ENCODE peak calls at places on chromosomes 7 and 10, in seven cellular contexts. One of them, this sample, is unnamed.

GRCh38 chr7:98110249-98111022 is 3.8 kb downstream of the LMTK2 start:
- DNase-seq in activated CD4-positive, alpha-beta T cell treated with anti-CD3 and anti-CD28 coated beads for 1 hour: no peak
- DNase-seq in CD4-positive, alpha-beta T cell: no peak
- DNase-seq in NCI-H446 treated with DMSO at 0.1 percent for 48 hours: no peak
- DNase-seq in kidney: no peak
- DNase-seq in activated naive CD4-positive, alpha-beta T cell treated with anti-CD3 and anti-CD28 coated beads for 36 hours: no peak
- DNase-seq in left colon: peak
- DNase-seq in this sample: peak

GRCh38 chr7:45978731-45979211 is 57.7 kb upstream of the IGFBP3 start:
- DNase-seq in activated CD4-positive, alpha-beta T cell treated with anti-CD3 and anti-CD28 coated beads for 1 hour: no peak
- DNase-seq in CD4-positive, alpha-beta T cell: no peak
- DNase-seq in NCI-H446 treated with DMSO at 0.1 percent for 48 hours: no peak
- DNase-seq in kidney: no peak
- DNase-seq in activated naive CD4-positive, alpha-beta T cell treated with anti-CD3 and anti-CD28 coated beads for 36 hours: no peak
- DNase-seq in left colon: no peak
- DNase-seq in this sample: no peak

GRCh38 chr10:6382081-6382480 is 179.3 kb downstream of the PFKFB3 start:
- DNase-seq in activated CD4-positive, alpha-beta T cell treated with anti-CD3 and anti-CD28 coated beads for 1 hour: peak
- DNase-seq in CD4-positive, alpha-beta T cell: peak
- DNase-seq in NCI-H446 treated with DMSO at 0.1 percent for 48 hours: no peak
- DNase-seq in kidney: no peak
- DNase-seq in activated naive CD4-positive, alpha-beta T cell treated with anti-CD3 and anti-CD28 coated beads for 36 hours: peak
- DNase-seq in left colon: no peak
- DNase-seq in this sample: peak

GRCh38 chr7:55075464-55075971 is 56.7 kb downstream of the EGFR start:
- DNase-seq in activated CD4-positive, alpha-beta T cell treated with anti-CD3 and anti-CD28 coated beads for 1 hour: no peak
- DNase-seq in CD4-positive, alpha-beta T cell: no peak
- DNase-seq in NCI-H446 treated with DMSO at 0.1 percent for 48 hours: no peak
- DNase-seq in kidney: peak
- DNase-seq in activated naive CD4-positive, alpha-beta T cell treated with anti-CD3 and anti-CD28 coated beads for 36 hours: no peak
- DNase-seq in left colon: no peak
- DNase-seq in this sample: no peak

GRCh38 chr10:46548781-46549090 is 7.7 kb downstream of the GPRIN2 start:
- DNase-seq in activated CD4-positive, alpha-beta T cell treated with anti-CD3 and anti-CD28 coated beads for 1 hour: no peak
- DNase-seq in CD4-positive, alpha-beta T cell: no peak
- DNase-seq in NCI-H446 treated with DMSO at 0.1 percent for 48 hours: no peak
- DNase-seq in kidney: no peak
- DNase-seq in activated naive CD4-positive, alpha-beta T cell treated with anti-CD3 and anti-CD28 coated beads for 36 hours: no peak
- DNase-seq in left colon: peak
- DNase-seq in this sample: no peak

GRCh38 chr10:66162560-66163143 is 763.2 kb upstream of the LRRTM3 start:
- DNase-seq in activated CD4-positive, alpha-beta T cell treated with anti-CD3 and anti-CD28 coated beads for 1 hour: no peak
- DNase-seq in CD4-positive, alpha-beta T cell: no peak
- DNase-seq in NCI-H446 treated with DMSO at 0.1 percent for 48 hours: no peak
- DNase-seq in kidney: peak
- DNase-seq in activated naive CD4-positive, alpha-beta T cell treated with anti-CD3 and anti-CD28 coated beads for 36 hours: no peak
- DNase-seq in left colon: no peak
- DNase-seq in this sample: no peak

GRCh38 chr7:31603076-31603475 is 83.9 kb upstream of the PPP1R17 start:
- DNase-seq in activated CD4-positive, alpha-beta T cell treated with anti-CD3 and anti-CD28 coated beads for 1 hour: no peak
- DNase-seq in CD4-positive, alpha-beta T cell: no peak
- DNase-seq in NCI-H446 treated with DMSO at 0.1 percent for 48 hours: peak
- DNase-seq in kidney: no peak
- DNase-seq in activated naive CD4-positive, alpha-beta T cell treated with anti-CD3 and anti-CD28 coated beads for 36 hours: no peak
- DNase-seq in left colon: no peak
- DNase-seq in this sample: no peak

GRCh38 chr10:46098379-46098778 is 52.3 kb upstream of the MSMB start:
- DNase-seq in activated CD4-positive, alpha-beta T cell treated with anti-CD3 and anti-CD28 coated beads for 1 hour: no peak
- DNase-seq in CD4-positive, alpha-beta T cell: no peak
- DNase-seq in NCI-H446 treated with DMSO at 0.1 percent for 48 hours: no peak
- DNase-seq in kidney: no peak
- DNase-seq in activated naive CD4-positive, alpha-beta T cell treated with anti-CD3 and anti-CD28 coated beads for 36 hours: no peak
- DNase-seq in left colon: no peak
- DNase-seq in this sample: no peak

GRCh38 chr7:50674299-50674698 is 108.4 kb downstream of the GRB10 start:
- DNase-seq in activated CD4-positive, alpha-beta T cell treated with anti-CD3 and anti-CD28 coated beads for 1 hour: no peak
- DNase-seq in CD4-positive, alpha-beta T cell: no peak
- DNase-seq in NCI-H446 treated with DMSO at 0.1 percent for 48 hours: no peak
- DNase-seq in kidney: no peak
- DNase-seq in activated naive CD4-positive, alpha-beta T cell treated with anti-CD3 and anti-CD28 coated beads for 36 hours: no peak
- DNase-seq in left colon: no peak
- DNase-seq in this sample: no peak

GRCh38 chr10:46553238-46554049 is 3.0 kb downstream of the GPRIN2 start:
- DNase-seq in activated CD4-positive, alpha-beta T cell treated with anti-CD3 and anti-CD28 coated beads for 1 hour: no peak
- DNase-seq in CD4-positive, alpha-beta T cell: no peak
- DNase-seq in NCI-H446 treated with DMSO at 0.1 percent for 48 hours: no peak
- DNase-seq in kidney: peak
- DNase-seq in activated naive CD4-positive, alpha-beta T cell treated with anti-CD3 and anti-CD28 coated beads for 36 hours: no peak
- DNase-seq in left colon: no peak
- DNase-seq in this sample: peak

GRCh38 chr7:2441430-2442058 is 34.7 kb downstream of the GRIFIN start:
- DNase-seq in activated CD4-positive, alpha-beta T cell treated with anti-CD3 and anti-CD28 coated beads for 1 hour: no peak
- DNase-seq in CD4-positive, alpha-beta T cell: no peak
- DNase-seq in NCI-H446 treated with DMSO at 0.1 percent for 48 hours: no peak
- DNase-seq in kidney: no peak
- DNase-seq in activated naive CD4-positive, alpha-beta T cell treated with anti-CD3 and anti-CD28 coated beads for 36 hours: no peak
- DNase-seq in left colon: no peak
- DNase-seq in this sample: no peak

GRCh38 chr10:71783917-71784678 is 10.8 kb upstream of the VSIR start:
- DNase-seq in activated CD4-positive, alpha-beta T cell treated with anti-CD3 and anti-CD28 coated beads for 1 hour: no peak
- DNase-seq in CD4-positive, alpha-beta T cell: no peak
- DNase-seq in NCI-H446 treated with DMSO at 0.1 percent for 48 hours: no peak
- DNase-seq in kidney: peak
- DNase-seq in activated naive CD4-positive, alpha-beta T cell treated with anti-CD3 and anti-CD28 coated beads for 36 hours: no peak
- DNase-seq in left colon: no peak
- DNase-seq in this sample: no peak

GRCh38 chr7:152931583-152931982 is 172.0 kb downstream of the ACTR3B start:
- DNase-seq in activated CD4-positive, alpha-beta T cell treated with anti-CD3 and anti-CD28 coated beads for 1 hour: no peak
- DNase-seq in CD4-positive, alpha-beta T cell: no peak
- DNase-seq in NCI-H446 treated with DMSO at 0.1 percent for 48 hours: no peak
- DNase-seq in kidney: no peak
- DNase-seq in activated naive CD4-positive, alpha-beta T cell treated with anti-CD3 and anti-CD28 coated beads for 36 hours: no peak
- DNase-seq in left colon: no peak
- DNase-seq in this sample: no peak

GRCh38 chr10:124603376-124604213 is 140.6 kb downstream of the FAM53B start:
- DNase-seq in activated CD4-positive, alpha-beta T cell treated with anti-CD3 and anti-CD28 coated beads for 1 hour: no peak
- DNase-seq in CD4-positive, alpha-beta T cell: no peak
- DNase-seq in NCI-H446 treated with DMSO at 0.1 percent for 48 hours: no peak
- DNase-seq in kidney: peak
- DNase-seq in activated naive CD4-positive, alpha-beta T cell treated with anti-CD3 and anti-CD28 coated beads for 36 hours: no peak
- DNase-seq in left colon: peak
- DNase-seq in this sample: no peak

GRCh38 chr7:80632074-80632473 is 6.4 kb upstream of the CD36 start:
- DNase-seq in activated CD4-positive, alpha-beta T cell treated with anti-CD3 and anti-CD28 coated beads for 1 hour: no peak
- DNase-seq in CD4-positive, alpha-beta T cell: no peak
- DNase-seq in NCI-H446 treated with DMSO at 0.1 percent for 48 hours: no peak
- DNase-seq in kidney: no peak
- DNase-seq in activated naive CD4-positive, alpha-beta T cell treated with anti-CD3 and anti-CD28 coated beads for 36 hours: no peak
- DNase-seq in left colon: no peak
- DNase-seq in this sample: no peak

GRCh38 chr7:11193888-11194287 is 220.2 kb downstream of the PHF14 start:
- DNase-seq in activated CD4-positive, alpha-beta T cell treated with anti-CD3 and anti-CD28 coated beads for 1 hour: no peak
- DNase-seq in CD4-positive, alpha-beta T cell: no peak
- DNase-seq in NCI-H446 treated with DMSO at 0.1 percent for 48 hours: no peak
- DNase-seq in kidney: no peak
- DNase-seq in activated naive CD4-positive, alpha-beta T cell treated with anti-CD3 and anti-CD28 coated beads for 36 hours: no peak
- DNase-seq in left colon: no peak
- DNase-seq in this sample: no peak

GRCh38 chr10:77919713-77920108 is 6.8 kb downstream of the DLG5 start:
- DNase-seq in activated CD4-positive, alpha-beta T cell treated with anti-CD3 and anti-CD28 coated beads for 1 hour: no peak
- DNase-seq in CD4-positive, alpha-beta T cell: no peak
- DNase-seq in NCI-H446 treated with DMSO at 0.1 percent for 48 hours: no peak
- DNase-seq in kidney: no peak
- DNase-seq in activated naive CD4-positive, alpha-beta T cell treated with anti-CD3 and anti-CD28 coated beads for 36 hours: no peak
- DNase-seq in left colon: no peak
- DNase-seq in this sample: no peak

GRCh38 chr7:28083159-28083997 is 97.2 kb downstream of the JAZF1 start:
- DNase-seq in activated CD4-positive, alpha-beta T cell treated with anti-CD3 and anti-CD28 coated beads for 1 hour: no peak
- DNase-seq in CD4-positive, alpha-beta T cell: no peak
- DNase-seq in NCI-H446 treated with DMSO at 0.1 percent for 48 hours: no peak
- DNase-seq in kidney: no peak
- DNase-seq in activated naive CD4-positive, alpha-beta T cell treated with anti-CD3 and anti-CD28 coated beads for 36 hours: no peak
- DNase-seq in left colon: no peak
- DNase-seq in this sample: no peak

GRCh38 chr7:45048748-45049147 is 40.0 kb downstream of the NACAD start:
- DNase-seq in activated CD4-positive, alpha-beta T cell treated with anti-CD3 and anti-CD28 coated beads for 1 hour: no peak
- DNase-seq in CD4-positive, alpha-beta T cell: no peak
- DNase-seq in NCI-H446 treated with DMSO at 0.1 percent for 48 hours: no peak
- DNase-seq in kidney: no peak
- DNase-seq in activated naive CD4-positive, alpha-beta T cell treated with anti-CD3 and anti-CD28 coated beads for 36 hours: no peak
- DNase-seq in left colon: no peak
- DNase-seq in this sample: no peak

GRCh38 chr10:79244841-79245504 is 102.3 kb upstream of the PPIF start:
- DNase-seq in activated CD4-positive, alpha-beta T cell treated with anti-CD3 and anti-CD28 coated beads for 1 hour: no peak
- DNase-seq in CD4-positive, alpha-beta T cell: no peak
- DNase-seq in NCI-H446 treated with DMSO at 0.1 percent for 48 hours: no peak
- DNase-seq in kidney: no peak
- DNase-seq in activated naive CD4-positive, alpha-beta T cell treated with anti-CD3 and anti-CD28 coated beads for 36 hours: peak
- DNase-seq in left colon: no peak
- DNase-seq in this sample: no peak

GRCh38 chr7:140050100-140050499 is 12.7 kb downstream of the PARP12 start:
- DNase-seq in activated CD4-positive, alpha-beta T cell treated with anti-CD3 and anti-CD28 coated beads for 1 hour: no peak
- DNase-seq in CD4-positive, alpha-beta T cell: no peak
- DNase-seq in NCI-H446 treated with DMSO at 0.1 percent for 48 hours: no peak
- DNase-seq in kidney: no peak
- DNase-seq in activated naive CD4-positive, alpha-beta T cell treated with anti-CD3 and anti-CD28 coated beads for 36 hours: no peak
- DNase-seq in left colon: no peak
- DNase-seq in this sample: no peak

GRCh38 chr10:43816351-43817321 is 168.0 kb upstream of the ZNF32 start:
- DNase-seq in activated CD4-positive, alpha-beta T cell treated with anti-CD3 and anti-CD28 coated beads for 1 hour: peak
- DNase-seq in CD4-positive, alpha-beta T cell: peak
- DNase-seq in NCI-H446 treated with DMSO at 0.1 percent for 48 hours: no peak
- DNase-seq in kidney: no peak
- DNase-seq in activated naive CD4-positive, alpha-beta T cell treated with anti-CD3 and anti-CD28 coated beads for 36 hours: peak
- DNase-seq in left colon: peak
- DNase-seq in this sample: peak

GRCh38 chr10:1400129-1400865 is 337.0 kb downstream of the ADARB2 start:
- DNase-seq in activated CD4-positive, alpha-beta T cell treated with anti-CD3 and anti-CD28 coated beads for 1 hour: no peak
- DNase-seq in CD4-positive, alpha-beta T cell: no peak
- DNase-seq in NCI-H446 treated with DMSO at 0.1 percent for 48 hours: no peak
- DNase-seq in kidney: no peak
- DNase-seq in activated naive CD4-positive, alpha-beta T cell treated with anti-CD3 and anti-CD28 coated beads for 36 hours: no peak
- DNase-seq in left colon: no peak
- DNase-seq in this sample: no peak

GRCh38 chr7:2321020-2321419 is 6.8 kb upstream of the SNX8 start:
- DNase-seq in activated CD4-positive, alpha-beta T cell treated with anti-CD3 and anti-CD28 coated beads for 1 hour: no peak
- DNase-seq in CD4-positive, alpha-beta T cell: no peak
- DNase-seq in NCI-H446 treated with DMSO at 0.1 percent for 48 hours: no peak
- DNase-seq in kidney: no peak
- DNase-seq in activated naive CD4-positive, alpha-beta T cell treated with anti-CD3 and anti-CD28 coated beads for 36 hours: no peak
- DNase-seq in left colon: no peak
- DNase-seq in this sample: no peak

GRCh38 chr7:92898798-92899197 is 62.4 kb upstream of the CDK6 start:
- DNase-seq in activated CD4-positive, alpha-beta T cell treated with anti-CD3 and anti-CD28 coated beads for 1 hour: no peak
- DNase-seq in CD4-positive, alpha-beta T cell: no peak
- DNase-seq in NCI-H446 treated with DMSO at 0.1 percent for 48 hours: no peak
- DNase-seq in kidney: no peak
- DNase-seq in activated naive CD4-positive, alpha-beta T cell treated with anti-CD3 and anti-CD28 coated beads for 36 hours: no peak
- DNase-seq in left colon: no peak
- DNase-seq in this sample: no peak

GRCh38 chr10:61397175-61397986 is 55.8 kb downstream of the TMEM26 start:
- DNase-seq in activated CD4-positive, alpha-beta T cell treated with anti-CD3 and anti-CD28 coated beads for 1 hour: no peak
- DNase-seq in CD4-positive, alpha-beta T cell: no peak
- DNase-seq in NCI-H446 treated with DMSO at 0.1 percent for 48 hours: no peak
- DNase-seq in kidney: no peak
- DNase-seq in activated naive CD4-positive, alpha-beta T cell treated with anti-CD3 and anti-CD28 coated beads for 36 hours: no peak
- DNase-seq in left colon: no peak
- DNase-seq in this sample: no peak

GRCh38 chr10:71243756-71244637 is 31.6 kb downstream of the UNC5B start:
- DNase-seq in activated CD4-positive, alpha-beta T cell treated with anti-CD3 and anti-CD28 coated beads for 1 hour: no peak
- DNase-seq in CD4-positive, alpha-beta T cell: no peak
- DNase-seq in NCI-H446 treated with DMSO at 0.1 percent for 48 hours: no peak
- DNase-seq in kidney: no peak
- DNase-seq in activated naive CD4-positive, alpha-beta T cell treated with anti-CD3 and anti-CD28 coated beads for 36 hours: no peak
- DNase-seq in left colon: peak
- DNase-seq in this sample: peak

GRCh38 chr7:153061913-153062528 is 302.5 kb downstream of the ACTR3B start:
- DNase-seq in activated CD4-positive, alpha-beta T cell treated with anti-CD3 and anti-CD28 coated beads for 1 hour: no peak
- DNase-seq in CD4-positive, alpha-beta T cell: no peak
- DNase-seq in NCI-H446 treated with DMSO at 0.1 percent for 48 hours: no peak
- DNase-seq in kidney: no peak
- DNase-seq in activated naive CD4-positive, alpha-beta T cell treated with anti-CD3 and anti-CD28 coated beads for 36 hours: peak
- DNase-seq in left colon: peak
- DNase-seq in this sample: no peak

GRCh38 chr10:35480150-35480549 is 125.0 kb upstream of the GJD4 start:
- DNase-seq in activated CD4-positive, alpha-beta T cell treated with anti-CD3 and anti-CD28 coated beads for 1 hour: no peak
- DNase-seq in CD4-positive, alpha-beta T cell: no peak
- DNase-seq in NCI-H446 treated with DMSO at 0.1 percent for 48 hours: no peak
- DNase-seq in kidney: no peak
- DNase-seq in activated naive CD4-positive, alpha-beta T cell treated with anti-CD3 and anti-CD28 coated beads for 36 hours: no peak
- DNase-seq in left colon: no peak
- DNase-seq in this sample: no peak